ENCODE peak calls at places on chromosomes 11 and 22, in eight cellular contexts. One of them, this sample, is unnamed.

GRCh38 chr11:133342453-133342852 is 189.8 kb downstream of the OPCML start:
- DNase-seq in cardiac fibroblast: no peak
- DNase-seq in stomach: no peak
- DNase-seq in choroid plexus epithelial cell: no peak
- DNase-seq in progenitor cell of endocrine pancreas: no peak
- DNase-seq in kidney: no peak
- DNase-seq in cardiac muscle cell: no peak
- DNase-seq in colonic mucosa: no peak
- DNase-seq in this sample: no peak

GRCh38 chr22:46564084-46564714 is 26.8 kb upstream of the CELSR1 start:
- DNase-seq in cardiac fibroblast: no peak
- DNase-seq in stomach: no peak
- DNase-seq in choroid plexus epithelial cell: no peak
- DNase-seq in progenitor cell of endocrine pancreas: no peak
- DNase-seq in kidney: no peak
- DNase-seq in cardiac muscle cell: no peak
- DNase-seq in colonic mucosa: peak
- DNase-seq in this sample: no peak

GRCh38 chr11:11980200-11980599 is 28.2 kb downstream of the DKK3 start:
- DNase-seq in cardiac fibroblast: no peak
- DNase-seq in stomach: peak
- DNase-seq in choroid plexus epithelial cell: peak
- DNase-seq in progenitor cell of endocrine pancreas: no peak
- DNase-seq in kidney: no peak
- DNase-seq in cardiac muscle cell: no peak
- DNase-seq in colonic mucosa: no peak
- DNase-seq in this sample: no peak

GRCh38 chr22:43239102-43239875 is 52.4 kb upstream of the TTLL12 start:
- DNase-seq in cardiac fibroblast: no peak
- DNase-seq in stomach: no peak
- DNase-seq in choroid plexus epithelial cell: no peak
- DNase-seq in progenitor cell of endocrine pancreas: no peak
- DNase-seq in kidney: no peak
- DNase-seq in cardiac muscle cell: peak
- DNase-seq in colonic mucosa: no peak
- DNase-seq in this sample: no peak

GRCh38 chr22:23155831-23156230 is 10.6 kb downstream of the RAB36 start:
- DNase-seq in cardiac fibroblast: no peak
- DNase-seq in stomach: no peak
- DNase-seq in choroid plexus epithelial cell: no peak
- DNase-seq in progenitor cell of endocrine pancreas: no peak
- DNase-seq in kidney: no peak
- DNase-seq in cardiac muscle cell: no peak
- DNase-seq in colonic mucosa: no peak
- DNase-seq in this sample: no peak

GRCh38 chr11:31022080-31022479 is 347.5 kb downstream of the DCDC1 start:
- DNase-seq in cardiac fibroblast: no peak
- DNase-seq in stomach: no peak
- DNase-seq in choroid plexus epithelial cell: no peak
- DNase-seq in progenitor cell of endocrine pancreas: no peak
- DNase-seq in kidney: no peak
- DNase-seq in cardiac muscle cell: no peak
- DNase-seq in colonic mucosa: no peak
- DNase-seq in this sample: no peak

GRCh38 chr22:46810856-46811786 is 48.7 kb downstream of the TBC1D22A start:
- DNase-seq in cardiac fibroblast: no peak
- DNase-seq in stomach: peak
- DNase-seq in choroid plexus epithelial cell: no peak
- DNase-seq in progenitor cell of endocrine pancreas: no peak
- DNase-seq in kidney: peak
- DNase-seq in cardiac muscle cell: no peak
- DNase-seq in colonic mucosa: no peak
- DNase-seq in this sample: no peak

GRCh38 chr22:46074771-46075551 is 75.4 kb upstream of the PPARA start:
- DNase-seq in cardiac fibroblast: peak
- DNase-seq in stomach: peak
- DNase-seq in choroid plexus epithelial cell: no peak
- DNase-seq in progenitor cell of endocrine pancreas: no peak
- DNase-seq in kidney: peak
- DNase-seq in cardiac muscle cell: no peak
- DNase-seq in colonic mucosa: no peak
- DNase-seq in this sample: no peak

GRCh38 chr11:76579047-76579751 is 91.3 kb downstream of the LRRC32 start:
- DNase-seq in cardiac fibroblast: peak
- DNase-seq in stomach: no peak
- DNase-seq in choroid plexus epithelial cell: peak
- DNase-seq in progenitor cell of endocrine pancreas: no peak
- DNase-seq in kidney: peak
- DNase-seq in cardiac muscle cell: no peak
- DNase-seq in colonic mucosa: no peak
- DNase-seq in this sample: no peak

GRCh38 chr11:1309498-1310314 is at the start of gene TOLLIP:
- DNase-seq in cardiac fibroblast: peak
- DNase-seq in stomach: peak
- DNase-seq in choroid plexus epithelial cell: peak
- DNase-seq in progenitor cell of endocrine pancreas: peak
- DNase-seq in kidney: peak
- DNase-seq in cardiac muscle cell: peak
- DNase-seq in colonic mucosa: peak
- DNase-seq in this sample: peak
- TF ChIP-seq CTCF in cardiac fibroblast: peak
- TF ChIP-seq CTCF in stomach: peak
- TF ChIP-seq CTCF in choroid plexus epithelial cell: peak
- TF ChIP-seq CTCF in progenitor cell of endocrine pancreas: no peak
- TF ChIP-seq CTCF in kidney: peak
- TF ChIP-seq CTCF in cardiac muscle cell: peak
- TF ChIP-seq CTCF in colonic mucosa: no peak
- TF ChIP-seq CTCF in this sample: no peak

GRCh38 chr11:91100432-91100831 is 877.6 kb upstream of the CHORDC1 start:
- DNase-seq in cardiac fibroblast: peak
- DNase-seq in stomach: no peak
- DNase-seq in choroid plexus epithelial cell: peak
- DNase-seq in progenitor cell of endocrine pancreas: no peak
- DNase-seq in kidney: no peak
- DNase-seq in cardiac muscle cell: no peak
- DNase-seq in colonic mucosa: no peak
- DNase-seq in this sample: no peak
- TF ChIP-seq CTCF in cardiac fibroblast: no peak
- TF ChIP-seq CTCF in stomach: no peak
- TF ChIP-seq CTCF in choroid plexus epithelial cell: no peak
- TF ChIP-seq CTCF in progenitor cell of endocrine pancreas: no peak
- TF ChIP-seq CTCF in kidney: no peak
- TF ChIP-seq CTCF in cardiac muscle cell: no peak
- TF ChIP-seq CTCF in colonic mucosa: no peak
- TF ChIP-seq CTCF in this sample: no peak

GRCh38 chr22:38030311-38031133 is 26.7 kb upstream of the PICK1 start:
- DNase-seq in cardiac fibroblast: no peak
- DNase-seq in stomach: no peak
- DNase-seq in choroid plexus epithelial cell: no peak
- DNase-seq in progenitor cell of endocrine pancreas: no peak
- DNase-seq in kidney: peak
- DNase-seq in cardiac muscle cell: peak
- DNase-seq in colonic mucosa: peak
- DNase-seq in this sample: no peak
- TF ChIP-seq CTCF in cardiac fibroblast: no peak
- TF ChIP-seq CTCF in stomach: no peak
- TF ChIP-seq CTCF in choroid plexus epithelial cell: peak
- TF ChIP-seq CTCF in progenitor cell of endocrine pancreas: no peak
- TF ChIP-seq CTCF in kidney: no peak
- TF ChIP-seq CTCF in cardiac muscle cell: no peak
- TF ChIP-seq CTCF in colonic mucosa: no peak
- TF ChIP-seq CTCF in this sample: no peak

GRCh38 chr22:44325718-44326548 is 13.2 kb upstream of the SHISAL1 start:
- DNase-seq in cardiac fibroblast: peak
- DNase-seq in stomach: no peak
- DNase-seq in choroid plexus epithelial cell: peak
- DNase-seq in progenitor cell of endocrine pancreas: no peak
- DNase-seq in kidney: no peak
- DNase-seq in cardiac muscle cell: no peak
- DNase-seq in colonic mucosa: no peak
- DNase-seq in this sample: no peak
- TF ChIP-seq CTCF in cardiac fibroblast: peak
- TF ChIP-seq CTCF in stomach: peak
- TF ChIP-seq CTCF in choroid plexus epithelial cell: peak
- TF ChIP-seq CTCF in progenitor cell of endocrine pancreas: no peak
- TF ChIP-seq CTCF in kidney: no peak
- TF ChIP-seq CTCF in cardiac muscle cell: peak
- TF ChIP-seq CTCF in colonic mucosa: no peak
- TF ChIP-seq CTCF in this sample: no peak

GRCh38 chr22:30555282-30556210 is 9.0 kb upstream of the SEC14L6 start:
- DNase-seq in cardiac fibroblast: no peak
- DNase-seq in stomach: no peak
- DNase-seq in choroid plexus epithelial cell: no peak
- DNase-seq in progenitor cell of endocrine pancreas: no peak
- DNase-seq in kidney: no peak
- DNase-seq in cardiac muscle cell: no peak
- DNase-seq in colonic mucosa: no peak
- DNase-seq in this sample: no peak
- TF ChIP-seq CTCF in cardiac fibroblast: no peak
- TF ChIP-seq CTCF in stomach: no peak
- TF ChIP-seq CTCF in choroid plexus epithelial cell: no peak
- TF ChIP-seq CTCF in progenitor cell of endocrine pancreas: no peak
- TF ChIP-seq CTCF in kidney: no peak
- TF ChIP-seq CTCF in cardiac muscle cell: no peak
- TF ChIP-seq CTCF in colonic mucosa: no peak
- TF ChIP-seq CTCF in this sample: no peak

GRCh38 chr22:25764270-25765015 is 22.5 kb downstream of the MYO18B start:
- DNase-seq in cardiac fibroblast: no peak
- DNase-seq in stomach: no peak
- DNase-seq in choroid plexus epithelial cell: no peak
- DNase-seq in progenitor cell of endocrine pancreas: no peak
- DNase-seq in kidney: no peak
- DNase-seq in cardiac muscle cell: no peak
- DNase-seq in colonic mucosa: no peak
- DNase-seq in this sample: no peak
- TF ChIP-seq CTCF in cardiac fibroblast: no peak
- TF ChIP-seq CTCF in stomach: no peak
- TF ChIP-seq CTCF in choroid plexus epithelial cell: no peak
- TF ChIP-seq CTCF in progenitor cell of endocrine pancreas: no peak
- TF ChIP-seq CTCF in kidney: no peak
- TF ChIP-seq CTCF in cardiac muscle cell: no peak
- TF ChIP-seq CTCF in colonic mucosa: no peak
- TF ChIP-seq CTCF in this sample: no peak

GRCh38 chr11:111528557-111528956 is 12.0 kb upstream of the LAYN start:
- DNase-seq in cardiac fibroblast: peak
- DNase-seq in stomach: no peak
- DNase-seq in choroid plexus epithelial cell: no peak
- DNase-seq in progenitor cell of endocrine pancreas: no peak
- DNase-seq in kidney: no peak
- DNase-seq in cardiac muscle cell: no peak
- DNase-seq in colonic mucosa: no peak
- DNase-seq in this sample: no peak
- TF ChIP-seq CTCF in cardiac fibroblast: no peak
- TF ChIP-seq CTCF in stomach: no peak
- TF ChIP-seq CTCF in choroid plexus epithelial cell: peak
- TF ChIP-seq CTCF in progenitor cell of endocrine pancreas: no peak
- TF ChIP-seq CTCF in kidney: no peak
- TF ChIP-seq CTCF in cardiac muscle cell: no peak
- TF ChIP-seq CTCF in colonic mucosa: no peak
- TF ChIP-seq CTCF in this sample: no peak

DNA sequence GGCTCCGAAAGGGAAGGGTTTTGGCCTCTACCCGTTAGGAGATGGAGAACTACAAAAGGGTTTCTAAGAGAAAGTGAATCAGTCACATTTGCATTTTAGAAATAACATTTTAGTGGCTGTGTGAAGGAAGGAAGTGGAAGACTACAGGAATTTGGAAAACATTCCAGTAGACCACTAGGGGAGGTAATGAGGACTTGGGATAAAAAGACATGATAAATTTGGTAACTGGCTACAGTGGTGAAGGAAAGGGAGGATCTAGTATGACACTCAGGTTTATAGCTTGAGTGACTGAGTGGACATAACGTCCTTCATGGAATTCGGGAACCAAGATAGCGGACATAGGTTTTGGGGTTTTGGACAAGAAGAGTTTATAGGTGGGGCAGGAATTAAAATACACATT is 7.0 kb upstream of the RRM1 start:
- DNase-seq in cardiac fibroblast: peak
- DNase-seq in stomach: no peak
- DNase-seq in choroid plexus epithelial cell: peak
- DNase-seq in progenitor cell of endocrine pancreas: no peak
- DNase-seq in kidney: no peak
- DNase-seq in cardiac muscle cell: no peak
- DNase-seq in colonic mucosa: no peak
- DNase-seq in this sample: no peak
- TF ChIP-seq CTCF in cardiac fibroblast: peak
- TF ChIP-seq CTCF in stomach: no peak
- TF ChIP-seq CTCF in choroid plexus epithelial cell: peak
- TF ChIP-seq CTCF in progenitor cell of endocrine pancreas: no peak
- TF ChIP-seq CTCF in kidney: no peak
- TF ChIP-seq CTCF in cardiac muscle cell: peak
- TF ChIP-seq CTCF in colonic mucosa: no peak
- TF ChIP-seq CTCF in this sample: no peak